ENCODE peak calls at places on chromosomes 1 and 21, in four cellular contexts. E is suprapubic skin, H is neural progenitor cell, C is DND-41. B is an unnamed sample.
A peak's percentile ranks its signal among the peaks of the same experiment; 100 is the strongest.

GRCh38 chr21:23401278-23401677 is 2206.0 kb downstream of the MRPL39 start:
- DNase-seq in C (no peak), E (no peak), H (peak; percentile 9), B (no peak)

GRCh38 chr1:155080250-155081228 is 1.9 kb downstream of the EFNA3 start:
- DNase-seq in C (peak; percentile 54), E (no peak), H (peak; percentile 95), B (peak; percentile 16)

GRCh38 chr1:156821801-156822200 is 5.2 kb upstream of the SH2D2A start:
- DNase-seq in H (no peak), E (no peak), C (no peak), B (no peak)

GRCh38 chr1:10727703-10728348 is 68.6 kb downstream of the CASZ1 start:
- DNase-seq in C (no peak), E (no peak), H (no peak), B (no peak)

GRCh38 chr1:91714867-91715381 is 171.0 kb downstream of the TGFBR3 start:
- DNase-seq in H (no peak), C (no peak), E (no peak), B (no peak)

GRCh38 chr21:38817371-38818335 is 11.9 kb downstream of the ETS2 start:
- DNase-seq in H (no peak), E (no peak), C (no peak), B (no peak)

GRCh38 chr1:26468911-26469310 is 3.3 kb upstream of the HMGN2 start:
- DNase-seq in H (peak; percentile 50), E (no peak), C (no peak), B (no peak)

GRCh38 chr1:40951943-40952743 is 27.4 kb upstream of the CTPS1 start:
- DNase-seq in H (peak; percentile 78), C (peak; percentile 57), E (peak; percentile 82), B (peak; percentile 38)

GRCh38 chr1:66402194-66402593 is 131.8 kb upstream of the SGIP1 start:
- DNase-seq in E (peak; percentile 83), C (peak; percentile 70), H (no peak), B (no peak)

GRCh38 chr1:201230676-201231075 is 40.1 kb downstream of the IGFN1 start:
- DNase-seq in H (no peak), E (no peak), C (no peak), B (no peak)

GRCh38 chr1:14259191-14259757 is 339.2 kb upstream of the KAZN start:
- DNase-seq in E (peak; percentile 95), C (no peak), H (no peak), B (no peak)

GRCh38 chr1:12102066-12102465 is 39.0 kb downstream of the TNFRSF8 start:
- DNase-seq in C (no peak), H (no peak), E (no peak), B (no peak)

GRCh38 chr1:78619803-78620579 is at the start of gene IFI44L:
- DNase-seq in C (peak; percentile 84), H (no peak), E (no peak), B (peak; percentile 12)

GRCh38 chr1:30008998-30009657 is 714.3 kb downstream of the MATN1 start:
- DNase-seq in H (no peak), C (no peak), E (no peak), B (no peak)

GRCh38 chr1:113147073-113147625 is 74.2 kb downstream of the LRIG2 start:
- DNase-seq in C (no peak), H (peak; percentile 9), E (no peak), B (no peak)

GRCh38 chr1:167175901-167176300 is 44.8 kb upstream of the POU2F1 start:
- DNase-seq in H (no peak), E (no peak), C (no peak), B (no peak)

GRCh38 chr21:33033961-33034413 is 8.3 kb downstream of the OLIG2 start:
- DNase-seq in H (no peak), E (no peak), C (no peak), B (no peak)

GRCh38 chr1:180252638-180253536 is 22.8 kb downstream of the LHX4 start:
- DNase-seq in E (no peak), H (peak; percentile 82), C (peak; percentile 79), B (peak; percentile 52)

GRCh38 chr1:20846461-20847374 is 59.6 kb upstream of the HP1BP3 start:
- DNase-seq in H (no peak), C (no peak), E (no peak), B (no peak)

GRCh38 chr21:32346951-32347350 is 45.9 kb downstream of the URB1 start:
- DNase-seq in C (no peak), E (peak; percentile 71), H (no peak), B (no peak)

GRCh38 chr1:183419399-183419798 is 1.2 kb upstream of the NMNAT2 start:
- DNase-seq in C (no peak), E (no peak), H (no peak), B (no peak)

GRCh38 chr1:201061049-201061448 is 37.5 kb upstream of the KIF21B start:
- DNase-seq in H (no peak), C (no peak), E (no peak), B (no peak)

GRCh38 chr1:234553241-234554156 is 56.5 kb downstream of the IRF2BP2 start:
- DNase-seq in C (no peak), E (peak; percentile 67), H (no peak), B (no peak)

GRCh38 chr1:42484382-42484781 is 21.3 kb downstream of the CCDC30 start:
- DNase-seq in H (peak; percentile 29), C (no peak), E (no peak), B (no peak)

GRCh38 chr21:46178961-46179360 is 5.3 kb downstream of the SPATC1L start:
- DNase-seq in C (no peak), H (no peak), E (peak; percentile 38), B (no peak)

GRCh38 chr1:224623743-224624333 is 7.7 kb downstream of the CNIH3 start:
- DNase-seq in C (peak; percentile 92), E (no peak), H (no peak), B (peak; percentile 93)

GRCh38 chr1:96554364-96554763 is 167.2 kb upstream of the PTBP2 start:
- DNase-seq in H (no peak), E (no peak), C (no peak), B (no peak)

GRCh38 chr1:8424539-8425116 is 106.7 kb downstream of the SLC45A1 start:
- DNase-seq in C (peak; percentile 42), E (no peak), H (peak; percentile 61), B (peak; percentile 69)

GRCh38 chr1:53600486-53600885 is 138.5 kb downstream of the GLIS1 start:
- DNase-seq in H (no peak), E (no peak), C (no peak), B (no peak)

GRCh38 chr1:205319081-205320018 is 2.2 kb downstream of the NUAK2 start:
- DNase-seq in C (no peak), H (no peak), E (no peak), B (no peak)

GRCh38 chr1:178238722-178239510 is 145.0 kb downstream of the RASAL2 start:
- DNase-seq in E (no peak), H (no peak), C (no peak), B (no peak)

GRCh38 chr1:215132156-215132555 is 49.6 kb downstream of the KCNK2 start:
- DNase-seq in C (no peak), E (no peak), H (no peak), B (no peak)

GRCh38 chr1:93776728-93777127 is 95.1 kb upstream of the BCAR3 start:
- DNase-seq in E (no peak), H (no peak), C (no peak), B (no peak)

GRCh38 chr1:93777255-93777654 is 95.6 kb upstream of the BCAR3 start:
- DNase-seq in H (no peak), C (no peak), E (no peak), B (no peak)

GRCh38 chr1:93774707-93775106 is 93.1 kb upstream of the BCAR3 start:
- DNase-seq in C (no peak), E (no peak), H (no peak), B (no peak)

GRCh38 chr1:93773049-93773838 is 91.6 kb upstream of the BCAR3 start:
- DNase-seq in E (no peak), C (no peak), H (no peak), B (no peak)

GRCh38 chr1:93775224-93775623 is 93.6 kb upstream of the BCAR3 start:
- DNase-seq in E (no peak), C (no peak), H (no peak), B (no peak)
- H3K27ac ChIP-seq in E (no peak overlapping the region), C (no peak overlapping the region), H (no peak overlapping the region), B (no peak overlapping the region)

GRCh38 chr21:22062472-22063139 is 1064.4 kb downstream of the NCAM2 start:
- DNase-seq in H (peak; percentile 13), E (no peak), C (no peak), B (no peak)

GRCh38 chr21:22056904-22057303 is 1058.7 kb downstream of the NCAM2 start:
- DNase-seq in C (no peak), H (no peak), E (no peak), B (no peak)
- H3K9me3 ChIP-seq in C (no peaks in the 10 kb centered on the region), H (no peaks in the 10 kb centered on the region), E (no peaks in the 10 kb centered on the region), B (peaks cover 4% of the 10 kb centered on the region)

GRCh38 chr1:203284411-203285208 is 20.7 kb upstream of the BTG2 start:
- DNase-seq in C (no peak), H (no peak), E (peak; percentile 26), B (no peak)

GRCh38 chr1:203281033-203281432 is 24.3 kb upstream of the BTG2 start:
- DNase-seq in H (no peak), C (no peak), E (no peak), B (no peak)

GRCh38 chr1:203281851-203282661 is 23.3 kb upstream of the BTG2 start:
- DNase-seq in H (no peak), C (no peak), E (no peak), B (no peak)

GRCh38 chr1:203283597-203283996 is 21.7 kb upstream of the BTG2 start:
- DNase-seq in E (peak; percentile 21), H (no peak), C (no peak), B (no peak)

GRCh38 chr1:203282720-203283542 is 22.4 kb upstream of the BTG2 start:
- DNase-seq in E (peak; percentile 12), C (no peak), H (no peak), B (no peak)
- H3K27me3 ChIP-seq in E (no peaks in the 10 kb centered on the region), C (no peaks in the 10 kb centered on the region), H (no peaks in the 10 kb centered on the region), B (no peaks in the 10 kb centered on the region)

GRCh38 chr1:221998781-221999180 is 256.9 kb upstream of the DUSP10 start:
- DNase-seq in E (no peak), H (no peak), C (no peak), B (no peak)

GRCh38 chr1:221994274-221994698 is 252.4 kb upstream of the DUSP10 start:
- DNase-seq in E (no peak), H (no peak), C (no peak), B (peak; percentile 51)

GRCh38 chr1:221994939-221995338 is 253.1 kb upstream of the DUSP10 start:
- DNase-seq in H (no peak), E (no peak), C (no peak), B (no peak)

GRCh38 chr1:222000131-222000530 is 258.2 kb upstream of the DUSP10 start:
- DNase-seq in H (no peak), E (no peak), C (no peak), B (no peak)

DNA sequence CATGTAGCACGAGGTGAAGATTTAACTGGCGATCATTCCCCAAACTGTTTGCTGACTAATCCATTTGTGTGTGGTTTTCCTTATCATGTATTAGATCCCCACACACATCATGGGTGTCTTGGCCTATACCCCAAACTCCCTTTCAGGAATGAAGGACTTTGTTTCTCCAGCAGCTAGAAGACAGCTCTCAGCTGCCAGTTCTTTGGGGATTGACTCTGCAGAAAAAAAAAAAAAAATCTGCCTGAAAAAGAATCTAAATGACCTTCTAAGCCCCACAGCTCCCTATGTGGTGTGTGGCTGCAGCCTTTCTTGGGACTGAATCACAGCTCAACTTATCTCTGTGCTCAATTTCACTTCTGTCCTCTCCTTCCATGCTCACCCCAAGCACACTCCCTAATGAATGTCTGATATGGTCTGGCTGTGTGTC is 256.3 kb upstream of the DUSP10 start:
- DNase-seq in H (no peak), E (no peak), C (no peak), B (no peak)
- H3K27ac ChIP-seq in H (no peak overlapping the region), E (no peak overlapping the region), C (no peak overlapping the region), B (no peak overlapping the region)

B was measured in CD4-positive, CD25-positive, alpha-beta regulatory T cell.